ENCODE peak calls at places on chromosomes 5 and 9, in six cellular contexts. K is neuronal stem cell, X is H1, S is mesendoderm, C is trophoblast cell, J is mesenchymal stem cell. U is an unnamed sample.
A peak's percentile ranks its signal among the peaks of the same experiment; 100 is the strongest.

GRCh38 chr5:132662925-132663770 is 5.2 kb downstream of the IL13 start:
- DNase-seq in K (no peak), C (no peak), X (no peak), S (peak; percentile 46), J (peak; percentile 49), U (peak; percentile 21)

GRCh38 chr9:70639853-70640814 is 225.7 kb upstream of the KLF9 start:
- DNase-seq in J (peak; percentile 57), K (peak; percentile 64), S (peak; percentile 72), X (no peak), C (peak; percentile 73), U (peak; percentile 60)

GRCh38 chr9:108889649-108890067 is 27.6 kb downstream of the ACTL7A start:
- DNase-seq in J (peak; percentile 11), K (no peak), X (no peak), C (peak; percentile 29), S (peak; percentile 18), U (peak; percentile 67)

GRCh38 chr5:159773062-159773924 is 143.0 kb upstream of the ADRA1B start:
- DNase-seq in C (peak; percentile 61), K (peak; percentile 37), X (peak; percentile 71), J (peak; percentile 93), S (peak; percentile 66), U (peak; percentile 90)

GRCh38 chr9:131708613-131709002 is 31.3 kb downstream of the RAPGEF1 start:
- DNase-seq in X (no peak), C (no peak), K (no peak), J (no peak), S (no peak), U (no peak)

GRCh38 chr9:4640027-4640426 is 22.1 kb upstream of the PLPP6 start:
- DNase-seq in C (peak; percentile 18), J (peak; percentile 22), K (no peak), S (no peak), X (no peak), U (no peak)

GRCh38 chr9:120755827-120756434 is 37.3 kb downstream of the FBXW2 start:
- DNase-seq in X (peak; percentile 85), J (peak; percentile 60), C (peak; percentile 88), K (peak; percentile 71), S (peak; percentile 57), U (peak; percentile 34)

GRCh38 chr9:113611461-113612215 is 148.1 kb downstream of the RGS3 start:
- DNase-seq in J (no peak), S (no peak), K (no peak), X (no peak), C (no peak), U (no peak)

GRCh38 chr5:36688722-36689121 is 82.3 kb downstream of the SLC1A3 start:
- DNase-seq in J (peak; percentile 12), K (no peak), S (peak; percentile 74), C (peak; percentile 53), X (no peak), U (peak; percentile 4)

GRCh38 chr5:74272019-74272775 is 368.3 kb downstream of the ENC1 start:
- DNase-seq in J (no peak), C (peak; percentile 43), S (peak; percentile 98), X (no peak), K (peak; percentile 26), U (peak; percentile 31)

GRCh38 chr9:2307480-2307879 is 292.3 kb downstream of the SMARCA2 start:
- DNase-seq in X (peak; percentile 11), C (no peak), J (peak; percentile 50), S (peak; percentile 23), K (no peak), U (peak; percentile 33)

GRCh38 chr9:75063556-75064305 is 24.2 kb downstream of the NMRK1 start:
- DNase-seq in C (no peak), K (no peak), X (no peak), J (no peak), S (no peak), U (peak; percentile 63)

GRCh38 chr9:123725389-123725788 is 204.5 kb downstream of the DENND1A start:
- DNase-seq in J (no peak), C (no peak), S (no peak), X (no peak), K (no peak), U (peak; percentile 13)

GRCh38 chr9:121527371-121527770 is 27.7 kb upstream of the GGTA1 start:
- DNase-seq in C (no peak), K (no peak), X (no peak), J (no peak), S (no peak), U (no peak)

GRCh38 chr5:43780586-43780985 is 177.6 kb downstream of the NNT start:
- DNase-seq in K (no peak), C (no peak), X (no peak), J (peak; percentile 17), S (no peak), U (peak; percentile 75)

GRCh38 chr5:36374275-36374862 is 72.7 kb upstream of the RANBP3L start:
- DNase-seq in C (no peak), J (peak; percentile 46), K (no peak), S (no peak), X (no peak), U (peak; percentile 48)

GRCh38 chr9:129290606-129291005 is 112.5 kb upstream of the IER5L start:
- DNase-seq in S (no peak), J (no peak), C (no peak), K (no peak), X (no peak), U (no peak)

GRCh38 chr5:112636288-112636731 is 101.4 kb upstream of the APC start:
- DNase-seq in S (no peak), J (no peak), C (peak; percentile 62), X (no peak), K (no peak), U (no peak)

GRCh38 chr5:31889131-31889561 is 250.2 kb downstream of the PDZD2 start:
- DNase-seq in X (no peak), C (no peak), J (no peak), S (peak; percentile 65), K (no peak), U (no peak)

GRCh38 chr5:83270311-83270710 is 193.0 kb downstream of the XRCC4 start:
- DNase-seq in C (no peak), K (no peak), J (no peak), S (no peak), X (no peak), U (no peak)

GRCh38 chr5:113451797-113452196 is 17.0 kb upstream of the TSSK1B start:
- DNase-seq in X (no peak), S (no peak), J (no peak), K (no peak), C (no peak), U (no peak)

GRCh38 chr5:38666668-38667498 is 110.4 kb upstream of the LIFR start:
- DNase-seq in K (no peak), X (peak; percentile 48), S (peak; percentile 62), J (peak; percentile 27), C (peak; percentile 33), U (peak; percentile 34)

GRCh38 chr5:58322453-58322852 is 137.4 kb downstream of the PLK2 start:
- DNase-seq in X (no peak), S (peak; percentile 63), C (peak; percentile 57), J (peak; percentile 23), K (no peak), U (peak; percentile 36)

DNA sequence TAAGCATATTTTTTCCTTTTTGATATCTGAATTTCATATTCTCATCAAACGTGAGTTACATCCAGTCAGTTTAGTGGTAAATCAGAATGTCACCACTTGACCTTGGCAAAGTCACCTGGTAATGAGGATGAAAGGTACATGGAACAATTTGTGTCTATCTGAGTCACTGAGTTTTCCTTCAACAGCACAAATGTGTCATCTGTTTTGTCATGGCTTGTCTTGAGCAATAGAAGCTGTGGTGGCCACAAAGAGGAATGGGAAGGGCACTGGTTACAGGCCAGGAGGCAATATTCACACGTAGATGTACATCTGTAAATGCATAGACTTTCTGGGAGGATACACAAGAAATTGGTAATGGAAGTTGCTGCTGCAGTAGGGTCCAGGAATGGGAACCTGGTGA is 8.4 kb upstream of the ZNF474 start:
- DNase-seq in S (no peak), C (peak; percentile 77), J (peak; percentile 68), X (no peak), K (no peak), U (peak; percentile 29)
- H2AK5ac ChIP-seq in S (no peak overlapping the region), C (no peak overlapping the region), J (no peak overlapping the region), X (no peak overlapping the region), K (no peak overlapping the region), U (no peak overlapping the region)

DNA sequence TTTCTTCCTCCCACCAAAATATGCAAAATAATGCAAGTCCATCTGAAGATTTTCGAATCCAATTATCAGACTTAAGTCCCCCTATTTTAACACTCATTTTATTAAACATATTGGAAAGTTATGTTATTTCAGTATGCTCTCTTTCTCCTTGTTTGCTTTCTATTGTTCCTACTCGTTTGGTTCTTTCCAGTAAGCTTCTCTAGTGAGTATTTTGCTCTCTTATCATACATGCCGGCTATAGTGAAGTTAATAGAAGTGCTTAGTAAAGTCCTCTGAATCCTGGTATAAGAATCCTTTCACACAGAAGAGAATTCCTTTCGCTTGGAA is 496 bp downstream of the ALDH1A1 start:
- DNase-seq in J (no peak), K (no peak), C (no peak), S (no peak), X (no peak), U (no peak)
- H3K4me3 ChIP-seq in J (peak overlapping the region; percentile 47), K (no peak overlapping the region), C (no peak overlapping the region), S (no peak overlapping the region), X (no peak overlapping the region), U (no peak overlapping the region)

DNA sequence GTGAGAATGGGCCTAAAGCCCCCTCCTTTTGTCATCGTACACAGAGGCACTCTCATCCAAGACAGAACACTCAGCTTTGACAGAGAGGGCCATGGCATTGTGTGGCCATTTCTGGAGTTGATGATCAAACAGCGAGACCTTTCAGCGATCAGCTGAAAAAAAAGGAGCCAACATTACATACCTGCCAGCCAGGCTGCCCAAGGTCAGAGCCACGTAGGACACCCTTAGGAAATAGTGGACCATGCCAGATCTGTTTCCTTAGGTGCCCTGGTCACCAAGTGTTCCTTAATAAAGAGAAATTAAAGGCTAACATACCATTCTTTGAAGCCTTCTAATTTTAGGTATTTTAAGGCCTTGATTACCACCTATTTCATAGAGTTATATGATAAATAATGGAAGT is 105.5 kb upstream of the PRLR start:
- DNase-seq in J (no peak), S (no peak), X (no peak), K (no peak), C (no peak), U (no peak)
- H2AK5ac ChIP-seq in J (no peak overlapping the region), S (no peak overlapping the region), X (no peak overlapping the region), K (no peak overlapping the region), C (no peak overlapping the region), U (no peak overlapping the region)

GRCh38 chr5:177431317-177432142 is 5.1 kb downstream of the GRK6 start:
- DNase-seq in K (no peak), X (no peak), S (no peak), J (no peak), C (no peak), U (no peak)
- H3K4me3 ChIP-seq in K (no peak overlapping the region), X (no peak overlapping the region), S (no peak overlapping the region), J (no peak overlapping the region), C (no peak overlapping the region), U (no peak overlapping the region)

DNA sequence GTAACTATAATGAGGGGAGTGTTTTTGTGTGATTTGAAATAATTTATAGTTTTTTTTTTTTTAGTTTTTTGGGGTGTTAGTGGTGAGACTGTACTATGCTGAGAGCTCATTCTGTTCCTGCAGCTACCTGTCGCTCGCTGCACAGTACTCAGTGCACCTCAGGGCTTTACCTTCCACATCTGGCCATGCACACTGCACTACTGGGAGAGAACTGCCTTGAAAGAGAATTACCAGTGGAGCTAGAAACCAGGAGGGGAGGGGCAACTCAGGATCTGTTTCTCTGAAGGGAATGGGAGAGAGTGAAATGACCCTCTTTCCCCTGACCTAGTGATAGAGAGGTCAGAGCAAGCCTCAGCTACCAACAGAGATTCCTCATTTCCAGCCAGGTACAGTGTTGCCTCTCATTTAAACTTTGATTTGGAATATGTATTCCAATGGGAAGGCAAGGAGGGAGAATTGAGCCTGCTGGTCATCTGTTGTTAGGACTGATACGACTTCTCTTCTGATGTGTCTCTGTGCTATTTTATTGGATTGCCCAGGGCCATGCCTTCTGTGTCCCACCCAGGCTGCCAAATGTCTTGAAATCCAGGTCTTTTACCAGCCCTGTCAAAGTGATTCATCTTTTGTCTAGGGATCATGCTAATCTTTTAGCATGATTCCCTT is 8.9 kb downstream of the ATG10 start:
- DNase-seq in K (no peak), C (no peak), S (peak; percentile 35), J (no peak), X (no peak), U (no peak)
- H2AK5ac ChIP-seq in K (no peak overlapping the region), C (no peak overlapping the region), S (no peak overlapping the region), J (no peak overlapping the region), X (peak overlapping the region; percentile 54), U (no peak overlapping the region)